ENCODE peak calls at places on chromosome 14, in nine cellular contexts. E, B, H, L, I, K, G, O and X are unnamed samples.

GRCh38 chr14:68314642-68315041 is 478.2 kb downstream of the ZFP36L1 start:
- DNase-seq in E (no peak), B (no peak), H (no peak), L (no peak), I (no peak), K (no peak), G (no peak), O (no peak), X (no peak)

GRCh38 chr14:62269204-62269603 is 507.0 kb downstream of the SNAPC1 start:
- DNase-seq in E (no peak), B (no peak), H (no peak), L (no peak), I (no peak), K (no peak), G (no peak), O (peak; percentile 23), X (no peak)

GRCh38 chr14:29804481-29804880 is 123.2 kb downstream of the PRKD1 start:
- DNase-seq in E (no peak), B (no peak), H (no peak), L (no peak), I (no peak), K (no peak), G (no peak), O (no peak), X (no peak)

GRCh38 chr14:72611956-72612500 is 281.9 kb downstream of the DPF3 start:
- DNase-seq in E (no peak), B (no peak), H (no peak), L (no peak), I (no peak), K (peak; percentile 7), G (no peak), O (no peak), X (no peak)

GRCh38 chr14:56630707-56631106 is 51.1 kb downstream of the TMEM260 start:
- DNase-seq in E (no peak), B (peak; percentile 83), H (no peak), L (no peak), I (no peak), K (no peak), G (no peak), O (peak; percentile 49), X (no peak)

GRCh38 chr14:92684801-92685560 is 63.4 kb downstream of the LGMN start:
- DNase-seq in E (no peak), B (no peak), H (peak; percentile 47), L (no peak), I (no peak), K (peak; percentile 75), G (no peak), O (no peak), X (peak; percentile 39)

GRCh38 chr14:64645220-64645891 is 58.9 kb upstream of the PLEKHG3 start:
- DNase-seq in E (peak; percentile 86), B (no peak), H (no peak), L (no peak), I (no peak), K (peak; percentile 74), G (no peak), O (peak; percentile 95), X (no peak)

GRCh38 chr14:38210168-38210567 is 2.5 kb downstream of the SSTR1 start:
- DNase-seq in E (no peak), B (peak; percentile 71), H (no peak), L (no peak), I (no peak), K (no peak), G (no peak), O (peak; percentile 47), X (no peak)

GRCh38 chr14:21191809-21192446 is 36.1 kb upstream of the OR5AU1 start:
- DNase-seq in E (peak; percentile 31), B (peak; percentile 57), H (peak; percentile 82), L (peak; percentile 73), I (peak; percentile 77), K (peak; percentile 97), G (peak; percentile 86), O (peak; percentile 56), X (peak; percentile 70)

GRCh38 chr14:57526942-57527341 is 33.3 kb upstream of the CCDC198 start:
- DNase-seq in E (no peak), B (no peak), H (peak; percentile 21), L (no peak), I (no peak), K (peak; percentile 67), G (no peak), O (no peak), X (no peak)

GRCh38 chr14:31926123-31926522 is 151.0 kb upstream of the ARHGAP5 start:
- DNase-seq in E (no peak), B (peak; percentile 64), H (peak; percentile 58), L (peak; percentile 57), I (no peak), K (no peak), G (no peak), O (peak; percentile 60), X (peak; percentile 59)

GRCh38 chr14:32345311-32345771 is 16.2 kb downstream of the AKAP6 start:
- DNase-seq in E (no peak), B (peak; percentile 2), H (no peak), L (no peak), I (no peak), K (no peak), G (no peak), O (peak; percentile 25), X (no peak)

GRCh38 chr14:41285193-41285748 is 321.4 kb upstream of the LRFN5 start:
- DNase-seq in E (no peak), B (peak; percentile 76), H (no peak), L (no peak), I (no peak), K (no peak), G (peak; percentile 62), O (peak; percentile 55), X (no peak)

GRCh38 chr14:34912182-34912581 is 37.0 kb upstream of the BAZ1A start:
- DNase-seq in E (no peak), B (no peak), H (peak; percentile 9), L (no peak), I (no peak), K (peak; percentile 30), G (no peak), O (peak; percentile 8), X (no peak)

GRCh38 chr14:104229621-104230041 is 91.2 kb downstream of the KIF26A start:
- DNase-seq in E (no peak), B (no peak), H (no peak), L (no peak), I (no peak), K (no peak), G (no peak), O (no peak), X (no peak)

GRCh38 chr14:34359423-34360120 is 102.5 kb downstream of the SPTSSA start:
- DNase-seq in E (no peak), B (peak; percentile 41), H (no peak), L (no peak), I (no peak), K (no peak), G (no peak), O (no peak), X (no peak)

GRCh38 chr14:75915063-75915462 is 66.7 kb downstream of the TGFB3 start:
- DNase-seq in E (no peak), B (no peak), H (no peak), L (no peak), I (no peak), K (no peak), G (no peak), O (no peak), X (no peak)

GRCh38 chr14:103862393-103862782 is 15.0 kb upstream of the PPP1R13B start:
- DNase-seq in E (no peak), B (no peak), H (peak; percentile 40), L (no peak), I (no peak), K (no peak), G (no peak), O (no peak), X (no peak)

GRCh38 chr14:34029921-34030334 is 79.1 kb upstream of the EGLN3 start:
- DNase-seq in E (peak; percentile 70), B (no peak), H (no peak), L (no peak), I (peak; percentile 42), K (peak; percentile 36), G (no peak), O (peak; percentile 88), X (no peak)

GRCh38 chr14:58353516-58354299 is 42.0 kb upstream of the TOMM20L start:
- DNase-seq in E (no peak), B (no peak), H (no peak), L (peak; percentile 13), I (no peak), K (no peak), G (no peak), O (no peak), X (no peak)

GRCh38 chr14:24070285-24071143 is 848 bp upstream of the CPNE6 start:
- DNase-seq in E (no peak), B (no peak), H (no peak), L (no peak), I (no peak), K (no peak), G (no peak), O (no peak), X (no peak)

GRCh38 chr14:77037886-77038511 is 9.5 kb upstream of the IRF2BPL start:
- DNase-seq in E (peak; percentile 68), B (peak; percentile 94), H (no peak), L (no peak), I (no peak), K (no peak), G (peak; percentile 41), O (peak; percentile 47), X (no peak)

DNA sequence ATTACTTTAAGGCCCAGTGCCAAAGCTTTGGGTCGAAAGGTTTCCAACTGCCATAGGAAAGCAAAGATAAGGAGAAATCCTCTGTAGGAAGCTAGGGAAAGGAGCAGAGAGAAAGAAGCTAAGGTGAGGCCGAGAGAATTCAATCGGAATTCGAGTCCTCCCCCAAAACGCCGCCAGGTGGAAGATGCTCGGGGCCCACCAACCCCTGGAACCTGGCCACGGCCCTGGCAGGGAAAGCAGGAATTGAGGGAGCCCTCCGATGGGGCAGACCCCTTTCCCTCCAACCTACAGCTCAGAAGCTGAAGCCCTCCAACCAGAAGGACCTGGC is 498 bp downstream of the GMFB start:
- DNase-seq in E (no peak), B (no peak), H (no peak), L (no peak), I (no peak), K (no peak), G (no peak), O (no peak), X (no peak)
- TF ChIP-seq CTCF in E (no peak), B (peak; percentile 36), H (peak; percentile 10), L (no peak), I (no peak), K (peak; percentile 53), G (no peak), O (peak; percentile 4), X (peak; percentile 5)

GRCh38 chr14:80784824-80785223 is 156.7 kb downstream of the CEP128 start:
- DNase-seq in E (no peak), B (no peak), H (no peak), L (no peak), I (no peak), K (no peak), G (no peak), O (peak; percentile 51), X (no peak)
- TF ChIP-seq CTCF in E (no peak), B (no peak), H (no peak), L (no peak), I (no peak), K (no peak), G (no peak), O (peak; percentile 10), X (no peak)

GRCh38 chr14:95433094-95433478 is 83.4 kb downstream of the SYNE3 start:
- DNase-seq in E (no peak), B (no peak), H (no peak), L (no peak), I (no peak), K (no peak), G (no peak), O (no peak), X (no peak)
- TF ChIP-seq CTCF in E (no peak), B (peak; percentile 30), H (no peak), L (no peak), I (no peak), K (no peak), G (no peak), O (no peak), X (no peak)

GRCh38 chr14:90318016-90318415 is 13.7 kb downstream of the NRDE2 start:
- DNase-seq in E (no peak), B (no peak), H (no peak), L (no peak), I (no peak), K (no peak), G (no peak), O (no peak), X (no peak)
- TF ChIP-seq CTCF in E (no peak), B (no peak), H (no peak), L (no peak), I (no peak), K (no peak), G (no peak), O (no peak), X (no peak)